ENCODE peak calls at places on chromosome 13, in six cellular contexts. M is effector memory CD4-positive, alpha-beta T cell; I is psoas muscle; N is body of pancreas; J is hepatocyte; B is mesendoderm. X is an unnamed sample.
A peak's percentile ranks its signal among the peaks of the same experiment; 100 is the strongest.

GRCh38 chr13:65965496-65965895 is 1264.6 kb downstream of the PCDH9 start:
- DNase-seq in N (no peak), M (no peak), B (no peak), I (no peak), J (no peak), X (no peak)

GRCh38 chr13:36997716-36998427 is 1.3 kb downstream of the ALG5 start:
- DNase-seq in B (no peak), N (no peak), J (no peak), M (no peak), I (no peak), X (no peak)

GRCh38 chr13:23788459-23788858 is 100.7 kb downstream of the MIPEP start:
- DNase-seq in J (no peak), M (no peak), I (no peak), N (no peak), B (no peak), X (no peak)

GRCh38 chr13:99465454-99465853 is 35.8 kb upstream of the TM9SF2 start:
- DNase-seq in B (no peak), J (no peak), M (no peak), I (no peak), N (no peak), X (no peak)

GRCh38 chr13:53197424-53197823 is 168.8 kb downstream of the OLFM4 start:
- DNase-seq in I (no peak), M (no peak), N (no peak), J (no peak), B (no peak), X (peak; percentile 37)

GRCh38 chr13:103772576-103772975 is 706.4 kb upstream of the SLC10A2 start:
- DNase-seq in N (no peak), I (no peak), J (no peak), B (peak; percentile 44), M (no peak), X (no peak)

GRCh38 chr13:59211636-59212035 is 952.1 kb downstream of the DIAPH3 start:
- DNase-seq in N (no peak), I (no peak), J (no peak), M (no peak), B (no peak), X (no peak)

GRCh38 chr13:32314968-32315254 is 252 bp downstream of the ZAR1L start:
- DNase-seq in B (peak; percentile 84), N (peak; percentile 60), M (peak; percentile 29), J (peak; percentile 66), I (no peak), X (peak; percentile 79)

GRCh38 chr13:40113644-40114304 is 458.3 kb downstream of the COG6 start:
- DNase-seq in B (no peak), J (no peak), N (peak; percentile 20), M (no peak), I (no peak), X (no peak)

GRCh38 chr13:66972659-66973058 is 257.5 kb downstream of the PCDH9 start:
- DNase-seq in J (no peak), N (no peak), M (no peak), B (no peak), I (no peak), X (no peak)

GRCh38 chr13:33761744-33762143 is 56.2 kb upstream of the RFC3 start:
- DNase-seq in J (no peak), B (peak; percentile 33), I (no peak), N (peak; percentile 35), M (no peak), X (peak; percentile 95)

GRCh38 chr13:30192320-30193093 is 114.8 kb downstream of the KATNAL1 start:
- DNase-seq in J (no peak), I (no peak), N (no peak), M (no peak), B (no peak), X (no peak)

GRCh38 chr13:30196025-30196424 is 111.3 kb downstream of the KATNAL1 start:
- DNase-seq in B (peak; percentile 94), N (peak; percentile 20), J (no peak), M (no peak), I (no peak), X (peak; percentile 33)

GRCh38 chr13:30191491-30192100 is 115.8 kb downstream of the KATNAL1 start:
- DNase-seq in M (no peak), N (no peak), B (no peak), J (peak; percentile 24), I (no peak), X (no peak)

GRCh38 chr13:30194906-30195305 is 112.4 kb downstream of the KATNAL1 start:
- DNase-seq in I (no peak), M (no peak), N (no peak), B (peak; percentile 96), J (no peak), X (no peak)

DNA sequence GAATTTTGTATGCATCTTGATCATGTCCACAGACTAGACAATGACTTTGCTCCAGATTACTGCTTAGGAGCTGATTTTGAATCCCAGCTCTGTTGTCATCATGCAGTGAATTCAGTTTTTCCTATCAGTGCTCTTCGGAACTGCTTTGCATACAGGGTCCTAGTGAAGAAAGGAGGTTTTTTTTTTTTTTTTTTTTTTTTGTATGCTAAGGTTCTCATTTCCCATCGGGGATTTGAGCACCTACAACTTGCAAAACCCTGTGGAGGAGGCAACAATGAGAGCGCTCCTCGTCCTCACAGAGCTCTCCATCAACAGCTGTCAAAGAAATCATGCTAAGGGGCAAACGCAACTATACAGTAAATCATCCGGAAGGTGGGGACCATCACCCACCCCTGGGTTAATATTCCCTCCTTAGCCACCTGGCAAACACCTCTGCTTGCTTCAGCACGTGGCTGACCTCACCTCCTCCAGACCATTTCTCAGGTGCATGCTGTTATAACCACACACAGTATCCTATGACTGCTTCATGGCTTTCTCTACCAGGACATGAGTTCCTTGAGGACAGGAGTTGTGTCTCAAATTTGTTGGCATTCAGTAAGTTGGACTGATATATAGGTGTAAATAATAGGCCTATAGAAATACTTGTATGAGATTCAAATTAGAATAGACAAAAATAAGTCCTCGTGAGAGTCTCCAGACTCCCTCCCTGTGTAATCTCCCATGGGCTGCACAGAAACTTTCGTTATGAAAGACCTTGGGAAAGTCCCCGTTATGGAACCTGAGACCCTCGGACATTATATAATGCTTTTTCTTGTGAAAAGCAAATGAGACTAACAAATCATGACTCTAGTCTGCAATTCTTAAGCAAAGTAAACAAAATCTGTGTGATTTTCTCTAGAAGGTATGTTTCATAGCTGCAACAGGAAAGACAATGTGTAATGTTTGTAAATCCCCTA is 113.8 kb downstream of the KATNAL1 start:
- DNase-seq in N (no peak), B (no peak), I (no peak), J (no peak), M (no peak), X (no peak)
- H3K27ac ChIP-seq in N (no peak overlapping the region), B (no peak overlapping the region), I (no peak overlapping the region), J (no peak overlapping the region), M (no peak overlapping the region), X (no peak overlapping the region)

DNA sequence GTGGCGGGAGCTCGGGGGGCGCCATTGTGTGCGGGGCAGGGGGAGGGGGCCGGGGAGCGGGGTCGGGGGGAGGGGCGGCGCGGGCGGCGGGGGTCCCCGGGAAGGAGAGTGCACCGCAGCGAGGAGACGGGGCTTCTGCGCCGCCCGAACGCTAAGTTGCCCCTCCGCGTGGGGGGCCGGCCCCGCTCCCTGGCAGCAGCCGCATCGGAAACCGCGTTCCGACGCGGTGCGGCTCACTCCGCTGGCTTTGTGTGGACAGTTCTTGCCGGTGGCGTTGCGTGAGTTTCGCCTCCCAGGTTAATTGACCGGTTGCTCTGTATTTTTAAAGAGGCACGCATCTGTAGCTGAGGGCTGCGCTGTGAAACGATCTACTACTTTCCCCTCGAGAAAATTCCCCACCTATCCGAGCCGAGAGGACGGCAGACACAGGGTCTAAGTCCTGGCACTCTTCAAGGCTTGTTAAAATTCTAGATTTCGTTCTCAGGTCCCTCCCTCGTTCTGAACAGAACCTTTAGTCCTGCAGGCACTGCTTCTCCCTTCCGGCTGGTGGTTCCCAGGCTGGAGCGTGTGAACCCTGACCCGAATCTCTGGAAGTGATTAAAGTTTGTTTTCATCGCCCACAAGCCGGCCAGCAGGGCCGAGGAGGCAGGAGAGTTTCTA is 861 bp downstream of the ARHGEF7 start:
- DNase-seq in M (no peak), I (peak; percentile 64), N (peak; percentile 47), J (peak; percentile 71), B (peak; percentile 47), X (peak; percentile 7)
- H3K27ac ChIP-seq in M (no peak overlapping the region), I (peak overlapping the region; percentile 84), N (no peak overlapping the region), J (peak overlapping the region; percentile 95), B (no peak overlapping the region), X (no peak overlapping the region)

GRCh38 chr13:110345701-110346100 is 38.6 kb downstream of the COL4A2 start:
- DNase-seq in J (no peak), I (no peak), N (no peak), B (no peak), M (no peak), X (no peak)
- H3K27ac ChIP-seq in J (no peak overlapping the region), I (no peak overlapping the region), N (no peak overlapping the region), B (no peak overlapping the region), M (no peak overlapping the region), X (no peak overlapping the region)

DNA sequence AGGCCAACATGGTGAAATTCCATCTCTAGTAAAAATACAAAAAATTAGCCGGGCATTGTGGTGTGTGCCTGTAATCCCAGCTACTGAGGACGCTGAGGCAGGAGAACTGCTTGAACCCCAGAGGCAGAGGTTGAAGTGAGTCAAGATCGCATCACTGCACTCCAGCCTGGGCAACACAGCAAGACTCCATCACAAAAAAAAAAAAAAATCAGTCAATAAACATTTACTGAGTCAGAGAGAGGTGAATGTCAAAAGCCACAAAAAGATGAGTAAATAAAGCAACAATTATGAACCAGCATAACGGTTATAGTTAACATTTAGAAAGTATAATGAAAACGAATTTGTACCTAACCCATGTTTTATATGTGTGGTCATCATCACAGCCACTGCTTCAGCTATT is 23.1 kb downstream of the PSPC1 start:
- DNase-seq in M (no peak), I (no peak), J (no peak), N (no peak), B (no peak), X (no peak)
- H3K27ac ChIP-seq in M (no peak overlapping the region), I (no peak overlapping the region), J (no peak overlapping the region), N (no peak overlapping the region), B (no peak overlapping the region), X (no peak overlapping the region)

GRCh38 chr13:22107549-22107948 is 436.7 kb downstream of the FGF9 start:
- DNase-seq in J (no peak), I (no peak), N (peak; percentile 44), B (no peak), M (no peak), X (peak; percentile 17)
- H3K27ac ChIP-seq in J (no peak overlapping the region), I (no peak overlapping the region), N (peak overlapping the region; percentile 47), B (no peak overlapping the region), M (peak overlapping the region; percentile 1), X (peak overlapping the region; percentile 74)

X was measured in SJCRH30.